ENCODE peak calls at places on chromosomes 4 and X, in four cellular contexts. Z, H, G and M are unnamed samples.

GRCh38 chr4:158826882-158827281 is 58.1 kb downstream of the FNIP2 start:
- DNase-seq in Z (no peak), H (no peak), G (no peak), M (no peak)

GRCh38 chr4:144564358-144564757 is 81.6 kb upstream of the HHIP start:
- DNase-seq in Z (no peak), H (no peak), G (no peak), M (no peak)

GRCh38 chr4:174475528-174475927 is 46.8 kb downstream of the HPGD start:
- DNase-seq in Z (no peak), H (no peak), G (no peak), M (no peak)

GRCh38 chr4:5912614-5913019 is 19.7 kb upstream of the CRMP1 start:
- DNase-seq in Z (peak; percentile 6), H (no peak), G (no peak), M (no peak)

GRCh38 chr4:138953962-138954371 is 61.6 kb upstream of the NOCT start:
- DNase-seq in Z (no peak), H (no peak), G (no peak), M (peak; percentile 89)

GRCh38 chr4:128393111-128393704 is 105.6 kb upstream of the PGRMC2 start:
- DNase-seq in Z (no peak), H (no peak), G (no peak), M (peak; percentile 70)

GRCh38 chr4:3765271-3766206 is 646 bp upstream of the ADRA2C start:
- DNase-seq in Z (peak; percentile 91), H (peak; percentile 42), G (no peak), M (peak; percentile 62)

GRCh38 chrX:153544747-153545146 is 27.3 kb downstream of the ATP2B3 start:
- DNase-seq in Z (no peak), H (no peak), G (no peak), M (no peak)

GRCh38 chr4:15396157-15396800 is 31.6 kb upstream of the C1QTNF7 start:
- DNase-seq in Z (no peak), H (peak; percentile 22), G (peak; percentile 35), M (peak; percentile 59)

DNA sequence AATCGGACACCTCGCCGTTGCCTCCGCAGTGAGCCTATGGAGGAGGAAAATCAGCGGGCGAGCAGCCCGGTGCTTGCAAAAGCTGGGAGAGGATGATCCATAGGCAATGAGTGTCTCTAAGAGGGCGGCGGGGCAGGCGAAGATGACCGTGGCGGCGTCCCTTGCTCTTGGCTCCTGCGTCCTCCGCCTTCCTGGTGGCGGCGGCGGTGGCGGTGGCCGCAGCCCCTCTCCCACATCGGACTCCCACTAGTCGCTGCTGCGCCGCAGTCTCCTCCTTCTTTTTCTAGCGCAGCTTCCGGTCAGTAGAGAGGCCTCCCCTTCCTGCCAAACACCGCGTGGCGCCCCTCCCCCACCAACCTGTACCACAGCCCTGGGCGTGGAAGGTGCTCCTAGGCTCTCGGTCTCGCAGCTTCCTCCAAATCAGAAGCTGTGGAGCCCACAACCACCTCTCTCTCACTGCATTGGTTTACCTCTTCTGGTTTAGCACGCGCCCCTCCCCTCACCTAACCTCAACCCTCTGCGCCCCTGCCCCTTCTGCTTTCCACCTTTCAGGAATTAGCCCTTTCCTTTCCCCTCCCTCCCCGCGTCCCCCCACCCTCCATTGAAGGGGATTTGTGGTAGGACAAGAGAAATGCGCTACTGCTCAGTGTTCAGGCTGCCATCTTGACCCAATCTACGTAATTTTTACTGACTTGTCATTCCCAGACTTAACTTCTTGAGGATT is at the start of gene SPIN3:
- DNase-seq in Z (peak; percentile 79), H (peak; percentile 70), G (peak; percentile 46), M (peak; percentile 78)
- H3K4me3 ChIP-seq in Z (peak within 1 kb of the TSS; percentile 74), H (peak within 1 kb of the TSS; percentile 74), G (peak within 1 kb of the TSS; percentile 58), M (peak within 1 kb of the TSS; percentile 87)

GRCh38 chr4:140497428-140497775 is 691 bp downstream of the MGAT4D start:
- DNase-seq in Z (no peak), H (no peak), G (no peak), M (no peak)
- H3K9me3 ChIP-seq in Z (no peaks in the 10 kb centered on the region), H (no peaks in the 10 kb centered on the region), G (no peaks in the 10 kb centered on the region), M (peaks cover 4% of the 10 kb centered on the region)

DNA sequence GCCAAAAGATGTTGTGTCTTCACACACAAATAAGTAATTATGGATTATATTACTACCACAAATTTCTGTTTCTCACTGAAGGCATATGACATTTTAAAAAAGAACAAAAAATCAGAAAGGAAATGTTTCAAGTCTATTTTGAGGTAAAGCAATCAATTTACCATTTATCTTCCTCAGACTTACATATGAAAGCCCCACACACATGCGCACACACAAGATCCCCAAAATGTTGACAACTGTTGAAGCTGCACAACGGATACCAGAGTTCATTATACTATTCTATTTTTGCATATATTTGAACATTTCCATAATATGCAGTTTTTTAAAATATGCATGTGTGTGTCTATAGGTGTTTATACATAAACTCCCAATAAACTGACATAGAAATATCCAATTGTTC is 2.7 kb downstream of the LRBA start:
- DNase-seq in Z (no peak), H (no peak), G (no peak), M (no peak)
- H3K4me3 ChIP-seq in Z (no peak overlapping the region), H (no peak overlapping the region), G (peak overlapping the region; percentile 92), M (no peak overlapping the region)

GRCh38 chrX:64842492-64842891 is 133.8 kb downstream of the ZC4H2 start:
- DNase-seq in Z (no peak), H (no peak), G (peak; percentile 8), M (no peak)

DNA sequence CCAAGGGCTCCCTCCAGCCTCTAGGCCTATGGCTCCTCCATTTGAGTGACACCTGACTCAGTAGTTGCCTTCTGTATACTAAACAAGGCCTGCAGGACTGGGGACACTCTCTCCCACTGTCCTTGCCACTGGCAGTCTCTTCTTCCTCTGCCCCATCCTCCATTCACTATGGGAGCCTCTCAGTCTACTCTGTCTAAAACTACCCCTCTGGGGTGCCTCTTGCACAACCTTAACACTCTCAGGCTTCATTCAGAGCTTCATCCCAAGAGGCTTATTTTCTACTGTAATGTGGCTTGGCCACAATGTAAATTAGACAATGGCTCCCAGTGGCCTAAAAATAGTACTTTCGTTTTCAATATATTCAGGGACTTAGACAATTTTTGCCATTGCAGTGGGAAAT is 133.0 kb downstream of the ZC4H2 start:
- DNase-seq in Z (no peak), H (no peak), G (no peak), M (no peak)
- H3K9me3 ChIP-seq in Z (no peaks in the 10 kb centered on the region), H (no peaks in the 10 kb centered on the region), G (no peaks in the 10 kb centered on the region), M (peaks cover 14% of the 10 kb centered on the region)

GRCh38 chr4:140162596-140162995 is 8.6 kb upstream of the MAML3 start:
- DNase-seq in Z (no peak), H (no peak), G (no peak), M (no peak)
- H3K4me3 ChIP-seq in Z (no peak overlapping the region), H (no peak overlapping the region), G (no peak overlapping the region), M (peak overlapping the region; percentile 72)

GRCh38 chrX:154597221-154597620 is 12.3 kb downstream of the CTAG1A start:
- DNase-seq in Z (no peak), H (no peak), G (no peak), M (no peak)

GRCh38 chrX:154599531-154599930 is 14.6 kb downstream of the CTAG1A start:
- DNase-seq in Z (no peak), H (no peak), G (no peak), M (no peak)

GRCh38 chrX:154596290-154596929 is 11.5 kb downstream of the CTAG1A start:
- DNase-seq in Z (no peak), H (no peak), G (no peak), M (peak; percentile 31)

GRCh38 chrX:154600962-154601374 is 16.0 kb downstream of the CTAG1A start:
- DNase-seq in Z (no peak), H (no peak), G (no peak), M (peak; percentile 3)

DNA sequence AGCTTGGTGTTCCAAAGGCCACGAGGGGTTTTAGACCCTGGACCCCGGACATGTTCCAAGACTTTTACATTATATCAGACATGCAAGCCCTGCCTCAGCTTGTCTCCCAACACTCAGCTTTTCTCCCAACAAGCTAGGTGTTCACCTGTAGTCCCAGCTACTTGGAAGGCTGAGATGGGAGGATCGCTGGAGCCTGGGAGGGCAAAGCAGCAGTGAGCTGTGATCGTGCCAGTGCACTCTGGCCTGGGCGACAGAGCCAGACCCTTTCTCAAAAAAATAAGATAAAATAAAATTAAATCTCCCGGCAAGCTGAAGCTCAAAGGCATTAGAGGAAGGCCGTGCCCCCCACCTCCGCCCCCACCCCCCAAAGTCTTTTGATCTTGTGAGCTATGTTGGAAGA is 13.7 kb downstream of the CTAG1A start:
- DNase-seq in Z (no peak), H (no peak), G (no peak), M (no peak)
- H3K9me3 ChIP-seq in Z (no peaks in the 10 kb centered on the region), H (no peaks in the 10 kb centered on the region), G (no peaks in the 10 kb centered on the region), M (no peaks in the 10 kb centered on the region)